ENCODE peak calls at places on chromosomes 13 and 19, in four cellular contexts. E is AG10803, B is mucosa of descending colon, C is dorsolateral prefrontal cortex. O is an unnamed sample.

GRCh38 chr13:51834581-51835158 is 10.3 kb downstream of the TMEM272 start:
- DNase-seq in C (no peak), E (no peak), B (no peak), O (no peak)

GRCh38 chr13:46668302-46668720 is 115.3 kb downstream of the LRCH1 start:
- DNase-seq in B (no peak), C (no peak), E (peak; percentile 91), O (no peak)

GRCh38 chr19:42366676-42367075 is 23.4 kb downstream of the CNFN start:
- DNase-seq in C (no peak), E (no peak), B (no peak), O (no peak)

GRCh38 chr13:28680541-28680940 is 21.6 kb downstream of the POMP start:
- DNase-seq in B (no peak), E (no peak), C (no peak), O (no peak)

GRCh38 chr19:5035105-5035761 is 66.3 kb downstream of the KDM4B start:
- DNase-seq in E (no peak), C (no peak), B (no peak), O (no peak)

GRCh38 chr19:15812059-15812722 is 3.3 kb downstream of the OR10H1 start:
- DNase-seq in B (no peak), E (peak; percentile 1), C (no peak), O (no peak)

GRCh38 chr19:10747271-10747670 is 29.4 kb downstream of the DNM2 start:
- DNase-seq in E (no peak), B (peak; percentile 90), C (no peak), O (no peak)

GRCh38 chr13:50015750-50016149 is 506 bp downstream of the KCNRG start:
- DNase-seq in B (no peak), E (no peak), C (no peak), O (no peak)

GRCh38 chr13:72651196-72651595 is 76.2 kb downstream of the MZT1 start:
- DNase-seq in E (no peak), B (no peak), C (no peak), O (no peak)

GRCh38 chr19:18419699-18420460 is 682 bp downstream of the SSBP4 start:
- DNase-seq in C (no peak), B (peak; percentile 71), E (no peak), O (no peak)

GRCh38 chr19:31330761-31331160 is 18.5 kb downstream of the TSHZ3 start:
- DNase-seq in B (no peak), E (no peak), C (no peak), O (no peak)

GRCh38 chr19:16087940-16088339 is 11.6 kb downstream of the TPM4 start:
- DNase-seq in E (no peak), C (no peak), B (no peak), O (no peak)

GRCh38 chr19:40217027-40217810 is 965 bp downstream of the TTC9B start:
- DNase-seq in B (peak; percentile 83), C (no peak), E (no peak), O (peak; percentile 41)

GRCh38 chr19:13492128-13492527 is 14.2 kb downstream of the CACNA1A start:
- DNase-seq in C (no peak), B (no peak), E (peak; percentile 95), O (no peak)

GRCh38 chr13:110644892-110645521 is 29.7 kb downstream of the NAXD start:
- DNase-seq in E (peak; percentile 74), C (peak; percentile 65), B (peak; percentile 69), O (peak; percentile 51)

GRCh38 chr13:49444517-49445395 is 682 bp downstream of the SETDB2 start:
- DNase-seq in C (no peak), E (peak; percentile 88), B (no peak), O (no peak)

GRCh38 chr19:45473366-45474190 is 5.8 kb downstream of the FOSB start:
- DNase-seq in B (no peak), E (no peak), C (no peak), O (no peak)

GRCh38 chr19:10936661-10937084 is 8.1 kb downstream of the TIMM29 start:
- DNase-seq in C (no peak), E (peak; percentile 80), B (no peak), O (peak; percentile 54)

GRCh38 chr13:74134777-74135305 is 637 bp upstream of the KLF12 start:
- DNase-seq in E (no peak), C (no peak), B (peak; percentile 84), O (peak; percentile 39)

GRCh38 chr19:33388231-33388816 is 14.8 kb downstream of the CEBPG start:
- DNase-seq in C (peak; percentile 32), E (peak; percentile 46), B (peak; percentile 22), O (no peak)

GRCh38 chr19:41746593-41747227 is 8.6 kb upstream of the CEACAM6 start:
- DNase-seq in B (no peak), E (peak; percentile 45), C (no peak), O (no peak)

GRCh38 chr19:53132231-53132991 is at the start of gene ZNF415:
- DNase-seq in C (peak; percentile 85), B (peak; percentile 88), E (peak; percentile 51), O (peak; percentile 83)

GRCh38 chr19:12665281-12665573 is 1.3 kb downstream of the MAN2B1 start:
- DNase-seq in E (no peak), B (peak; percentile 52), C (no peak), O (no peak)

GRCh38 chr19:18419195-18419698 is at the start of gene SSBP4:
- DNase-seq in E (peak; percentile 76), B (peak; percentile 86), C (no peak), O (peak; percentile 77)

GRCh38 chr13:46675016-46675415 is 121.9 kb downstream of the ESD start:
- DNase-seq in B (no peak), E (no peak), C (no peak), O (no peak)

GRCh38 chr19:45524575-45525129 is 17.4 kb downstream of the VASP start:
- DNase-seq in C (no peak), E (no peak), B (peak; percentile 25), O (no peak)

GRCh38 chr13:31174018-31174417 is 12.3 kb upstream of the HSPH1 start:
- DNase-seq in C (no peak), E (peak; percentile 20), B (no peak), O (no peak)

GRCh38 chr13:47216176-47216822 is 319.4 kb upstream of the HTR2A start:
- DNase-seq in B (no peak), E (peak; percentile 55), C (no peak), O (no peak)

GRCh38 chr13:80227645-80228044 is 113.3 kb downstream of the SPRY2 start:
- DNase-seq in E (no peak), C (no peak), B (no peak), O (no peak)

GRCh38 chr19:17234911-17235617 is 9.0 kb downstream of the OCEL1 start:
- DNase-seq in C (peak; percentile 41), B (peak; percentile 79), E (peak; percentile 30), O (no peak)

GRCh38 chr13:19618925-19619324 is 14.5 kb upstream of the MPHOSPH8 start:
- DNase-seq in C (no peak), B (no peak), E (peak; percentile 43), O (no peak)
- TF ChIP-seq CTCF in C (peak; percentile 35), B (no peak), E (peak; percentile 82), O (no peak)

GRCh38 chr13:65965496-65965895 is 1264.6 kb downstream of the PCDH9 start:
- DNase-seq in B (no peak), E (peak; percentile 56), C (no peak), O (no peak)

GRCh38 chr13:65964672-65965071 is 1265.5 kb downstream of the PCDH9 start:
- DNase-seq in C (no peak), E (no peak), B (no peak), O (no peak)

GRCh38 chr13:65971541-65971940 is 1258.6 kb downstream of the PCDH9 start:
- DNase-seq in C (peak; percentile 74), B (no peak), E (no peak), O (no peak)

DNA sequence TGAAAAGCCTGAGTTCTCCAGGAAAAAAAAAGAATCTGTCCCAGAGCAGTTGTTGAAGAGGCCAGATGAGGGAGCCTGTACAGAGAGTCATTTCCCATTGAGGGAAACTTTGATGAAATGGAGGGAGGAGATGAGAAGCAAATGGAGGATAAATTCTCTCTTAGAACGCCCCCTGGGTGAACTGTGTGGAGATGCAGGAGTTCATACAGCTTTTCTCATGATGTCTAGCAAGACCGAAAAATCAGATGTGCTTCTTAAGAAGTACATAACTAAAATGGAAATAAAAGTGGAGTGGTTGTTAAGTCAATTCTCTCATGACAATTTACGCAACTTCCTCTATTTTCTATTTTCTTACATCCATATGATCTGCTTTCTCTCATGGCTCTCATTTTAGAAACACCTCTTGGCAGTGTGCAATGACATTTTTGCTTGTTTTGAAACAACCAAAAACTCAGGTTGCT is 1263.1 kb downstream of the PCDH9 start:
- DNase-seq in E (peak; percentile 37), B (no peak), C (no peak), O (no peak)
- TF ChIP-seq CTCF in E (peak; percentile 56), B (no peak), C (peak; percentile 37), O (no peak)

DNA sequence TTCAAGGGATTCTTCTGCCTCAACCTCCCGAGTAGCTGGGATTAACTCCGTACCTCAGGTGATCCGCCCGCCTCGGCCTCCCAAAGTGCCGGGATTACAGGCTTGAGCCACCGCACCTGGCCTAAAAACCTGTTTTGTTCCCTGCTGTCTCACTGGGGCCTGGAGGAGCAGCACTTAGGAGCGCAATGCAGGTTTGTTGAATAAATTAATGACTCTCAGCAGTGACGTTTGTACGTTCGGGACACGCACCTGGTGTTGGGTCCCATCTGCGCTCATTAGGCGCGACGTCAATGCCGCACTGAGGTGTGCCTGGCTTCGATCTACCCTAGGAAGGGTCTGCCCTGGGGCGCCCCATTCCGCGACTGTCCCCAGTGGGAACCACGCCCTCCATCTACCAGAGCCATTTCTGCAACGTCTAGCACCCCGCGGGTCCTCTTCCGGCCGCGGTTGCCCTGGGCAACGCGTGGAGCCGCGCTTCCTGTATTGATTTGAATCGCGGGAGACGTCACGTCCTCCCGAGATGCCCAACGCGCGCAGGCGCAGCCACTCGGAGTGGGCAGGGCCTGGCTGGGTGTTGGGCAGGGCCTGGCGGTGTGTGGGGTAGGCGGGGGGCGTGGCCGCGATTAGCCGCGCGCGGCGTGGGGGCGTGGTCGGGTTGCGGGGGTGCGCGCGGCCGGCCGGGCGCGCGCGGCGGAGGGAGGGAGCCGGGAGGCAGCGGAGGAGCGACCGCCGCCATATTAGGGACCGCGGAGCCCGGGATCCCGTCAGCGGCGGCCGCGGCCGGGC is at the start of gene FZR1:
- DNase-seq in E (peak; percentile 98), C (peak; percentile 99), B (peak; percentile 100), O (peak; percentile 99)
- TF ChIP-seq CTCF in E (no peak), C (no peak), B (no peak), O (no peak)

GRCh38 chr19:789473-790052 is 7.7 kb upstream of the PTBP1 start:
- DNase-seq in C (no peak), B (peak; percentile 30), E (peak; percentile 35), O (no peak)

GRCh38 chr19:791605-792360 is 5.5 kb upstream of the PTBP1 start:
- DNase-seq in B (no peak), E (no peak), C (no peak), O (no peak)

GRCh38 chr19:787551-787950 is 9.7 kb upstream of the PTBP1 start:
- DNase-seq in C (no peak), B (no peak), E (no peak), O (no peak)

GRCh38 chr19:790971-791604 is 6.2 kb upstream of the PTBP1 start:
- DNase-seq in B (no peak), E (no peak), C (no peak), O (no peak)

DNA sequence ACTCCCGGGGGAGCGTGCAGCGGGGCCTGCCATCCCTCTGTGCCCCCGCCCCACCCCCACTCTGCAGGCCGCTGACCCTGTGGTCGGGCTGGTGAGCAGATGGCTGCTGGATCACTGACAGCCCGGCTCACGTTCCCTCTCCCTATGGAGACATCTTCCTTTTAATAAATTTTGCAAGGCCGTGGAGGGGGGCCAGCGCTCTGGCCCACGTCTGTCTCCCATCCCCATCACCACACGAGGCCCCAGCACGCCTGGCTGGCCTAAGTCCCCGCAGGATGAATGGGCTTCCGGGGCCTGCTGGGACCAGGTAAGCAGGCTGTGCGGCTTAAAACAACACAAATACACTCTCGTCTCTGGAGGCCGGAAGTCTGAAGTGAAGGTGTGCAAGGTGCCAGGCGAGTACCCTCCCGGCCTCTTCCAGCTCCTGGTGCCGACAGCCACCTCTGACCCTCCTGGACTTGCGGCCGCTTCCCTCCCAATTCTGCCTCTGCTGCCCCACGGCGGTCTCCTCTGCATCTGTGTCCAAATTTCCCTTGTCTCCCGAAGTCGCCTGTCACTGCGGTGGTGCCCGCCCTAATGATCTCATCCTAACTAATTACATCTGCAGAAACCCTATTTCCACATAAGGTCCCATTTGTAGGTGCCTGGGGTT is 8.3 kb upstream of the PTBP1 start:
- DNase-seq in C (no peak), E (peak; percentile 54), B (no peak), O (no peak)
- TF ChIP-seq CTCF in C (no peak), E (no peak), B (no peak), O (no peak)